ENCODE peak calls at places on chromosomes 11 and 22, in four cellular contexts. X, G, U and M are unnamed samples.

GRCh38 chr11:74269161-74269809 is 42.2 kb downstream of the P4HA3 start:
- DNase-seq in U (no peak), G (no peak), X (peak; percentile 90), M (no peak)

GRCh38 chr22:46726986-46727317 is 11.1 kb downstream of the CERK start:
- DNase-seq in X (no peak), U (no peak), G (no peak), M (no peak)

GRCh38 chr11:36974771-36975170 is 376.7 kb upstream of the RAG2 start:
- DNase-seq in G (no peak), U (no peak), X (no peak), M (no peak)

GRCh38 chr11:114243461-114244372 is 52.5 kb upstream of the NNMT start:
- DNase-seq in U (no peak), G (no peak), X (no peak), M (no peak)

GRCh38 chr22:37018815-37019308 is 385 bp downstream of the TST start:
- DNase-seq in U (peak; percentile 65), G (peak; percentile 40), X (peak; percentile 55), M (peak; percentile 70)

GRCh38 chr11:124108158-124108557 is 7.1 kb upstream of the VWA5A start:
- DNase-seq in G (peak; percentile 3), X (peak; percentile 15), U (no peak), M (peak; percentile 59)

GRCh38 chr11:69839516-69839915 is 20.3 kb upstream of the FGF3 start:
- DNase-seq in U (no peak), X (no peak), G (no peak), M (no peak)

GRCh38 chr22:25970348-25970995 is 198.8 kb upstream of the SEZ6L start:
- DNase-seq in G (no peak), X (no peak), U (no peak), M (peak; percentile 73)

GRCh38 chr11:61923166-61924015 is 6.0 kb upstream of the RAB3IL1 start:
- DNase-seq in U (peak; percentile 50), X (peak; percentile 63), G (peak; percentile 87), M (peak; percentile 67)

GRCh38 chr11:79579063-79579462 is 138.2 kb upstream of the TENM4 start:
- DNase-seq in G (no peak), U (no peak), X (no peak), M (no peak)

GRCh38 chr11:1863352-1864215 is 10.7 kb downstream of the LSP1 start:
- DNase-seq in G (peak; percentile 29), U (peak; percentile 81), X (peak; percentile 86), M (peak; percentile 53)

GRCh38 chr11:78869293-78869692 is 294.6 kb upstream of the NARS2 start:
- DNase-seq in U (no peak), G (no peak), X (no peak), M (peak; percentile 50)

GRCh38 chr22:43847376-43848289 is 14.7 kb downstream of the SULT4A1 start:
- DNase-seq in U (no peak), X (no peak), G (no peak), M (no peak)

GRCh38 chr22:43342347-43343261 is 568 bp downstream of the SCUBE1 start:
- DNase-seq in X (no peak), U (no peak), G (no peak), M (peak; percentile 47)

GRCh38 chr11:13717331-13717730 is 48.9 kb downstream of the FAR1 start:
- DNase-seq in U (peak; percentile 13), G (no peak), X (peak; percentile 73), M (no peak)

GRCh38 chr22:48577691-48578090 is 1250.0 kb downstream of the BRD1 start:
- DNase-seq in X (no peak), U (no peak), G (no peak), M (no peak)

GRCh38 chr11:110174645-110175310 is 81.6 kb downstream of the ZC3H12C start:
- DNase-seq in U (no peak), G (no peak), X (peak; percentile 73), M (no peak)

GRCh38 chr11:61338783-61339489 is 5.9 kb downstream of the TKFC start:
- DNase-seq in G (no peak), U (no peak), X (no peak), M (no peak)

GRCh38 chr11:11519184-11519583 is 102.6 kb downstream of the GALNT18 start:
- DNase-seq in G (no peak), U (no peak), X (no peak), M (peak; percentile 35)

GRCh38 chr11:94144664-94145063 is 16.0 kb downstream of the PANX1 start:
- DNase-seq in X (no peak), G (no peak), U (no peak), M (no peak)

GRCh38 chr11:94147433-94147845 is 18.8 kb downstream of the PANX1 start:
- DNase-seq in U (no peak), X (no peak), G (no peak), M (no peak)

GRCh38 chr11:94145916-94146315 is 17.3 kb downstream of the PANX1 start:
- DNase-seq in U (no peak), X (no peak), G (no peak), M (no peak)

GRCh38 chr11:94144233-94144632 is 15.6 kb downstream of the PANX1 start:
- DNase-seq in G (no peak), U (peak; percentile 76), X (no peak), M (no peak)

DNA sequence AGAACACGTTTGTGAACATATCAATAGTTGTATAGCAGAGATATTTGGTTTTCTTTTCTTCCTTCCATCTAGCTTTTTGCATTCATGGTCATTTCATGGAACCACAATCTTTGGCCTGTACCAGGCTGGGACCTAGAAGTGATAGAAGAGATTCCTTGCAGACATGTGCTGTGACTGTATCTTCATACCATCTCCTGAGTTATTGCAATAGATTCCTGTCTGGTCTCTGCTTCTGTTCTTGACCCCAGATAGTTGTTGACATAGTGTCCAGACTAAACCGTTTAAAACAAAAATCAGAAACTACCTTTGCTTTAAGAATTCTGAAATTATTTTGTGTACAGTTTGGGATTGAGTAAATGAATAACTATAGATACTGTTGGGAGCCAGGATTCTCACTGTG is 16.8 kb downstream of the PANX1 start:
- DNase-seq in G (no peak), U (no peak), X (no peak), M (no peak)
- H4K20me1 ChIP-seq in G (peaks cover 16% of the 10 kb centered on the region), U (no peaks in the 10 kb centered on the region), X (peaks cover 67% of the 10 kb centered on the region), M (peaks cover 89% of the 10 kb centered on the region)

GRCh38 chr11:66858186-66858938 is 1.5 kb downstream of the LRFN4 start:
- DNase-seq in X (no peak), G (no peak), U (no peak), M (no peak)

GRCh38 chr11:66858939-66859685 is 2.2 kb downstream of the LRFN4 start:
- DNase-seq in X (no peak), U (no peak), G (no peak), M (no peak)

GRCh38 chr11:66861051-66861773 is 4.3 kb downstream of the LRFN4 start:
- DNase-seq in U (no peak), X (no peak), G (no peak), M (no peak)

GRCh38 chr11:66860449-66860831 is 3.6 kb downstream of the LRFN4 start:
- DNase-seq in G (no peak), U (no peak), X (no peak), M (peak; percentile 53)

DNA sequence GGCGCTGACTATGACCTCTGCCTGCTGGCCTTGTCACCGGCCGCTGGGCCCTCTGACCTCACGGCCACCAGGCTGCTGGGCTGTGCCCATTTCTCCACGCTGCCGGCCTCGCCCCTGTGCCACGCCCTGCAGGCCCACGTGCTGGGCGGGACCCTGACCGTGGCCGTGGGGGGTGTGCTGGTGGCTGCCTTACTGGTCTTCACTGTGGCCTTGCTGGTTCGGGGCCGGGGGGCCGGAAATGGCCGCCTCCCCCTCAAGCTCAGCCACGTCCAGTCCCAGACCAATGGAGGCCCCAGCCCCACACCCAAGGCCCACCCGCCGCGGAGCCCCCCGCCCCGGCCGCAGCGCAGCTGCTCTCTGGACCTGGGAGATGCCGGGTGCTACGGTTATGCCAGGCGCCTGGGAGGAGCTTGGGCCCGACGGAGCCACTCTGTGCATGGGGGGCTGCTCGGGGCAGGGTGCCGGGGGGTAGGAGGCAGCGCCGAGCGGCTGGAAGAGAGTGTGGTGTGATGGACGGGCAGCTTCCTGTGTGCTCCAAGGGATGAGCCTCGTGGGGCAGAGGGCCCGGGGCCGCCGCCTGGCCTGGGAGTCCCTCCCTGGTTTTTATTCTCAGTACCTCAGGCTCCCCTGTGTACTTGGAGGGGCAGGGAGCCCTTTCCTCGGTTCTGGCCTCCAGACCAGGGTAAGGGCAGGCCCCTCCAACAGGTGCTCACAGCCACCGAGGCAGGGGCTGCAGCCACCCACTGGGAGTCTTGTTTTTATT is 3.0 kb downstream of the LRFN4 start:
- DNase-seq in X (no peak), G (no peak), U (no peak), M (no peak)
- H4K20me1 ChIP-seq in X (peaks cover 6% of the 10 kb centered on the region), G (no peaks in the 10 kb centered on the region), U (no peaks in the 10 kb centered on the region), M (no peaks in the 10 kb centered on the region)

DNA sequence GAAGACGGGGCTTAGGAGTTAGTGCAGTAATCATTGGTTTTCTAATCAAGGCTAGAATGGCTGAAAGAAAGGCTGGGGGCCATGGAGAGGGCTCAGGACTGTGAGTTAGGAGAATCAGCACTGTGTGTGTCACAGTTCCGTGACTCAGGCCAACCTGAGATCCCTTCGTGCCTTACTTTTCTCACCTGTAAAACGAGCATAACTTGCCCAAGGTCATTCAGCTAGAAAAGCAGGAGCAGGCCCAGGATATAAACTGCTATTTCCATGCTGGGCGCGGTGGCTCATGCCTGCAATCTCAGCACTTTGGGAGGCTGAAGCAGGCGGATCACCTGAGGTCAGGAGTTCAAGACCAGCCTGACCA is 50.6 kb downstream of the PKNOX2 start:
- DNase-seq in X (no peak), G (no peak), U (no peak), M (no peak)
- H4K20me1 ChIP-seq in X (no peaks in the 10 kb centered on the region), G (no peaks in the 10 kb centered on the region), U (no peaks in the 10 kb centered on the region), M (no peaks in the 10 kb centered on the region)

GRCh38 chr11:82176945-82177344 is 556.7 kb downstream of the FAM181B start:
- DNase-seq in G (no peak), X (no peak), U (no peak), M (no peak)

GRCh38 chr11:82174610-82175009 is 559.1 kb downstream of the FAM181B start:
- DNase-seq in X (no peak), U (no peak), G (peak; percentile 4), M (peak; percentile 73)

GRCh38 chr11:82176365-82176764 is 557.3 kb downstream of the FAM181B start:
- DNase-seq in G (no peak), U (no peak), X (no peak), M (no peak)
- H4K20me1 ChIP-seq in G (no peaks in the 10 kb centered on the region), U (no peaks in the 10 kb centered on the region), X (no peaks in the 10 kb centered on the region), M (no peaks in the 10 kb centered on the region)

GRCh38 chr11:102438311-102439062 is 14.1 kb downstream of the TMEM123 start:
- DNase-seq in U (no peak), X (no peak), G (peak; percentile 19), M (no peak)
- H4K20me1 ChIP-seq in U (no peaks in the 10 kb centered on the region), X (no peaks in the 10 kb centered on the region), G (peaks cover 55% of the 10 kb centered on the region), M (no peaks in the 10 kb centered on the region)

GRCh38 chr22:19119949-19120348 is 2.3 kb downstream of the DGCR2 start:
- DNase-seq in U (no peak), G (no peak), X (no peak), M (no peak)
- H4K20me1 ChIP-seq in U (peaks cover 17% of the 10 kb centered on the region), G (peaks cover 57% of the 10 kb centered on the region), X (peaks cover 68% of the 10 kb centered on the region), M (peaks cover 38% of the 10 kb centered on the region)